ENCODE peak calls at places on chromosome 15, in nine cellular contexts. G, A, E, Y, H, S, B, L and D are unnamed samples.

GRCh38 chr15:78206326-78207109 is 27.8 kb downstream of the ACSBG1 start:
- DNase-seq in Y (no peak), H (no peak), B (no peak), L (no peak), E (no peak), A (no peak), S (no peak), G (no peak), D (peak; percentile 74)

GRCh38 chr15:44663410-44664272 is at the start of gene SPG11:
- DNase-seq in G (peak; percentile 88), H (peak; percentile 93), A (peak; percentile 98), L (peak; percentile 99), Y (peak; percentile 97), S (peak; percentile 92), B (peak; percentile 91), E (peak; percentile 96), D (peak; percentile 99)

GRCh38 chr15:73936181-73936580 is 9.9 kb downstream of the LOXL1 start:
- DNase-seq in H (no peak), G (no peak), Y (peak; percentile 47), B (no peak), L (no peak), S (no peak), A (no peak), E (no peak), D (no peak)

GRCh38 chr15:91861223-91861622 is 7.7 kb downstream of the SLCO3A1 start:
- DNase-seq in S (no peak), A (no peak), B (no peak), L (no peak), Y (no peak), H (no peak), E (no peak), G (no peak), D (no peak)

GRCh38 chr15:73387507-73388255 is 18.9 kb upstream of the HCN4 start:
- DNase-seq in B (no peak), A (no peak), G (no peak), S (no peak), L (no peak), E (no peak), Y (peak; percentile 70), H (no peak), D (no peak)

GRCh38 chr15:83567318-83567717 is 86.6 kb upstream of the ADAMTSL3 start:
- DNase-seq in L (no peak), E (no peak), A (no peak), B (no peak), Y (no peak), S (no peak), H (no peak), G (no peak), D (no peak)

GRCh38 chr15:57432141-57432701 is 55.9 kb downstream of the CGNL1 start:
- DNase-seq in A (no peak), B (no peak), S (no peak), L (no peak), Y (no peak), H (no peak), E (no peak), G (no peak), D (no peak)

GRCh38 chr15:29333261-29333660 is 63.6 kb upstream of the NSMCE3 start:
- DNase-seq in A (no peak), E (no peak), Y (no peak), H (no peak), B (no peak), L (no peak), S (no peak), G (no peak), D (no peak)

GRCh38 chr15:91471410-91471993 is 371.4 kb downstream of the SV2B start:
- DNase-seq in A (peak; percentile 53), Y (peak; percentile 82), S (no peak), B (no peak), G (no peak), L (no peak), E (no peak), H (no peak), D (no peak)

GRCh38 chr15:92843819-92844218 is 56.3 kb upstream of the CHD2 start:
- DNase-seq in A (no peak), H (no peak), L (no peak), S (no peak), E (no peak), B (no peak), G (no peak), Y (no peak), D (no peak)